ENCODE peak calls at places on chromosomes 4 and X, in five cellular contexts. One of them, this sample, is unnamed.

GRCh38 chrX:30957753-30958152 is 68.7 kb upstream of the TAB3 start:
- DNase-seq in neural progenitor cell: no peak
- DNase-seq in PC-3: peak
- DNase-seq in GM23248: peak
- DNase-seq in hepatocyte: peak
- DNase-seq in this sample: no peak

GRCh38 chr4:149549911-149550310 is 265.7 kb downstream of the IQCM start:
- DNase-seq in hepatocyte: peak
- DNase-seq in GM23248: no peak
- DNase-seq in PC-3: peak
- DNase-seq in neural progenitor cell: peak
- DNase-seq in this sample: no peak

GRCh38 chr4:23921993-23922392 is 32.1 kb upstream of the PPARGC1A start:
- DNase-seq in PC-3: no peak
- DNase-seq in neural progenitor cell: no peak
- DNase-seq in GM23248: no peak
- DNase-seq in hepatocyte: no peak
- DNase-seq in this sample: no peak

GRCh38 chrX:22073928-22074327 is 41.8 kb downstream of the PHEX start:
- DNase-seq in GM23248: no peak
- DNase-seq in neural progenitor cell: no peak
- DNase-seq in PC-3: no peak
- DNase-seq in hepatocyte: no peak
- DNase-seq in this sample: no peak

GRCh38 chr4:76614589-76614988 is 179.6 kb downstream of the SHROOM3 start:
- DNase-seq in hepatocyte: no peak
- DNase-seq in PC-3: no peak
- DNase-seq in GM23248: peak
- DNase-seq in neural progenitor cell: no peak
- DNase-seq in this sample: no peak

GRCh38 chr4:40152642-40153041 is 44.2 kb upstream of the RHOH start:
- DNase-seq in hepatocyte: no peak
- DNase-seq in neural progenitor cell: no peak
- DNase-seq in PC-3: no peak
- DNase-seq in GM23248: no peak
- DNase-seq in this sample: no peak

GRCh38 chrX:149950681-149951080 is 12.4 kb upstream of the EOLA2 start:
- DNase-seq in hepatocyte: peak
- DNase-seq in PC-3: peak
- DNase-seq in GM23248: peak
- DNase-seq in neural progenitor cell: peak
- DNase-seq in this sample: peak

GRCh38 chrX:120305531-120306145 is 5.6 kb downstream of the TMEM255A start:
- DNase-seq in hepatocyte: peak
- DNase-seq in GM23248: no peak
- DNase-seq in PC-3: peak
- DNase-seq in neural progenitor cell: no peak
- DNase-seq in this sample: no peak

GRCh38 chrX:10163031-10163430 is 6.3 kb downstream of the CLCN4 start:
- DNase-seq in neural progenitor cell: no peak
- DNase-seq in PC-3: no peak
- DNase-seq in GM23248: no peak
- DNase-seq in hepatocyte: no peak
- DNase-seq in this sample: no peak

GRCh38 chrX:34624416-34624815 is 32.7 kb downstream of the TMEM47 start:
- DNase-seq in GM23248: peak
- DNase-seq in PC-3: no peak
- DNase-seq in neural progenitor cell: no peak
- DNase-seq in hepatocyte: no peak
- DNase-seq in this sample: no peak

GRCh38 chrX:7069556-7069955 is 78.0 kb upstream of the STS start:
- DNase-seq in PC-3: no peak
- DNase-seq in neural progenitor cell: no peak
- DNase-seq in GM23248: no peak
- DNase-seq in hepatocyte: no peak
- DNase-seq in this sample: no peak

GRCh38 chr4:60368986-60369385 is 831.1 kb upstream of the ADGRL3 start:
- DNase-seq in GM23248: no peak
- DNase-seq in hepatocyte: no peak
- DNase-seq in PC-3: no peak
- DNase-seq in neural progenitor cell: no peak
- DNase-seq in this sample: no peak

GRCh38 chr4:140078366-140078765 is 75.6 kb downstream of the MAML3 start:
- DNase-seq in PC-3: no peak
- DNase-seq in hepatocyte: no peak
- DNase-seq in GM23248: peak
- DNase-seq in neural progenitor cell: peak
- DNase-seq in this sample: no peak

GRCh38 chr4:67750691-67751090 is 3.5 kb downstream of the GNRHR start:
- DNase-seq in PC-3: no peak
- DNase-seq in GM23248: peak
- DNase-seq in hepatocyte: no peak
- DNase-seq in neural progenitor cell: no peak
- DNase-seq in this sample: no peak

GRCh38 chrX:34612036-34612435 is 45.0 kb downstream of the TMEM47 start:
- DNase-seq in neural progenitor cell: no peak
- DNase-seq in GM23248: no peak
- DNase-seq in hepatocyte: no peak
- DNase-seq in PC-3: no peak
- DNase-seq in this sample: no peak

GRCh38 chr4:120000591-120001296 is 65.9 kb downstream of the MAD2L1 start:
- DNase-seq in GM23248: no peak
- DNase-seq in PC-3: no peak
- DNase-seq in hepatocyte: no peak
- DNase-seq in neural progenitor cell: no peak
- DNase-seq in this sample: no peak

GRCh38 chrX:19888419-19888879 is 1.0 kb upstream of the SH3KBP1 start:
- DNase-seq in PC-3: peak
- DNase-seq in neural progenitor cell: peak
- DNase-seq in GM23248: peak
- DNase-seq in hepatocyte: peak
- DNase-seq in this sample: peak

GRCh38 chr4:102552781-102553180 is 51.6 kb downstream of the NFKB1 start:
- DNase-seq in PC-3: no peak
- DNase-seq in hepatocyte: no peak
- DNase-seq in neural progenitor cell: no peak
- DNase-seq in GM23248: no peak
- DNase-seq in this sample: no peak

GRCh38 chrX:43514820-43515219 is 141.3 kb upstream of the MAOA start:
- DNase-seq in neural progenitor cell: no peak
- DNase-seq in hepatocyte: no peak
- DNase-seq in PC-3: no peak
- DNase-seq in GM23248: no peak
- DNase-seq in this sample: no peak

GRCh38 chr4:89509708-89510269 is 202.2 kb upstream of the GPRIN3 start:
- DNase-seq in hepatocyte: no peak
- DNase-seq in PC-3: no peak
- DNase-seq in GM23248: peak
- DNase-seq in neural progenitor cell: no peak
- DNase-seq in this sample: no peak

GRCh38 chrX:72735561-72735960 is 21.5 kb upstream of the PHKA1 start:
- DNase-seq in GM23248: peak
- DNase-seq in neural progenitor cell: no peak
- DNase-seq in hepatocyte: no peak
- DNase-seq in PC-3: no peak
- DNase-seq in this sample: no peak

GRCh38 chr4:55754754-55755350 is 64.7 kb upstream of the EXOC1L start:
- DNase-seq in neural progenitor cell: no peak
- DNase-seq in PC-3: peak
- DNase-seq in GM23248: peak
- DNase-seq in hepatocyte: no peak
- DNase-seq in this sample: no peak

GRCh38 chrX:56733459-56734046 is 4.5 kb downstream of the NBDY start:
- DNase-seq in hepatocyte: peak
- DNase-seq in GM23248: peak
- DNase-seq in PC-3: peak
- DNase-seq in neural progenitor cell: peak
- DNase-seq in this sample: peak

DNA sequence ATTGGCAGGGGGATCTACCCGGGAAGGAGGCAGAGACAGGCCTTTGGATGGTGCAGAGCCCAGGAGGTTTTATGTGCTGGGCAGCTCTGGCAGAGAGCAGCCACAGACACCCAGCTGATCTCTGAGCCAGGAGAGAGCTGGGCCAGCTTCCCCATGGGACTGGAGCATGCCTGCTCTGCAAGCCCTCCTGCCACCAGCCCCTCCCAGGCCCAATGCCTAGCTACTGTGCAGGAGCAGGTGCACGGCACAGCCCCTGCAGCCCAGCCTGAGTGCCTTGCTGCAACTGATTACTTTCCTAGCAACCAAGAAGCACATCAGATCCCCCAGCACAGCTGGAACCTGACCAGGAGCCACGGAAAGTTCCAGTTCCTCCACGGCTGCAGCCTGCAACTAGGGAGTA is 57.8 kb upstream of the BEND2 start:
- DNase-seq in GM23248: no peak
- DNase-seq in neural progenitor cell: no peak
- DNase-seq in hepatocyte: no peak
- DNase-seq in PC-3: no peak
- DNase-seq in this sample: no peak
- TF ChIP-seq EZH2phosphoT487 in GM23248: no peak
- TF ChIP-seq EZH2phosphoT487 in neural progenitor cell: no peak
- TF ChIP-seq EZH2phosphoT487 in hepatocyte: no peak
- TF ChIP-seq EZH2phosphoT487 in PC-3: no peak
- TF ChIP-seq EZH2phosphoT487 in this sample: no peak

GRCh38 chr4:184793735-184794355 is 31.9 kb downstream of the ACSL1 start:
- DNase-seq in PC-3: no peak
- DNase-seq in GM23248: no peak
- DNase-seq in hepatocyte: no peak
- DNase-seq in neural progenitor cell: no peak
- DNase-seq in this sample: no peak

GRCh38 chr4:184795214-184795844 is 30.4 kb downstream of the ACSL1 start:
- DNase-seq in PC-3: no peak
- DNase-seq in GM23248: no peak
- DNase-seq in neural progenitor cell: no peak
- DNase-seq in hepatocyte: no peak
- DNase-seq in this sample: no peak

GRCh38 chr4:184792950-184793555 is 32.7 kb downstream of the ACSL1 start:
- DNase-seq in PC-3: peak
- DNase-seq in neural progenitor cell: no peak
- DNase-seq in hepatocyte: peak
- DNase-seq in GM23248: peak
- DNase-seq in this sample: no peak

GRCh38 chr4:184794470-184794869 is 31.3 kb downstream of the ACSL1 start:
- DNase-seq in hepatocyte: no peak
- DNase-seq in GM23248: no peak
- DNase-seq in neural progenitor cell: no peak
- DNase-seq in PC-3: no peak
- DNase-seq in this sample: no peak

DNA sequence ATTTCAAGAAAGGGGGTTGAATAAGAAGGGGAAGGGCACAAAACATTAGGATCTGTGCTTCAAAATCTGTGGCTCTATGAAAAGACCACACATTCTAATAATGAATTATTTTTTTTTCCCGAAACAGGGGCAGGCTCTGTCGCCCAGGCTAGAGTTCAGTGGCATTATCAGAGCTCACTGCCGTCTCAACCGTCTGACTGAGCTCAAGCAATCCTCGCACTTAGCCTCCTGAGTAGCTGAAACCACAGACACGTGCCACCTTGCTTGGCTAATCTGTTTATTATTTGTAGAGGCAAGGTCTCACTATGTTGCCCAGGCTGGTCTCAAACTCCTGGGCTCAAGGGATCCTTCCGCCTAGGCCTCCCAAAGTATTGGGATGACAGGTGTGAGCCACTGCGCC is 33.4 kb downstream of the ACSL1 start:
- DNase-seq in neural progenitor cell: no peak
- DNase-seq in hepatocyte: no peak
- DNase-seq in GM23248: no peak
- DNase-seq in PC-3: no peak
- DNase-seq in this sample: no peak
- H3K4me2 ChIP-seq in neural progenitor cell: no peak
- H3K4me2 ChIP-seq in hepatocyte: no peak
- H3K4me2 ChIP-seq in GM23248: peak
- H3K4me2 ChIP-seq in PC-3: no peak
- H3K4me2 ChIP-seq in this sample: no peak

GRCh38 chr4:45099471-45099870 is 373.1 kb upstream of the GNPDA2 start:
- DNase-seq in PC-3: no peak
- DNase-seq in hepatocyte: no peak
- DNase-seq in GM23248: no peak
- DNase-seq in neural progenitor cell: no peak
- DNase-seq in this sample: no peak

GRCh38 chr4:45102716-45103115 is 376.4 kb upstream of the GNPDA2 start:
- DNase-seq in neural progenitor cell: no peak
- DNase-seq in PC-3: no peak
- DNase-seq in GM23248: no peak
- DNase-seq in hepatocyte: no peak
- DNase-seq in this sample: no peak

DNA sequence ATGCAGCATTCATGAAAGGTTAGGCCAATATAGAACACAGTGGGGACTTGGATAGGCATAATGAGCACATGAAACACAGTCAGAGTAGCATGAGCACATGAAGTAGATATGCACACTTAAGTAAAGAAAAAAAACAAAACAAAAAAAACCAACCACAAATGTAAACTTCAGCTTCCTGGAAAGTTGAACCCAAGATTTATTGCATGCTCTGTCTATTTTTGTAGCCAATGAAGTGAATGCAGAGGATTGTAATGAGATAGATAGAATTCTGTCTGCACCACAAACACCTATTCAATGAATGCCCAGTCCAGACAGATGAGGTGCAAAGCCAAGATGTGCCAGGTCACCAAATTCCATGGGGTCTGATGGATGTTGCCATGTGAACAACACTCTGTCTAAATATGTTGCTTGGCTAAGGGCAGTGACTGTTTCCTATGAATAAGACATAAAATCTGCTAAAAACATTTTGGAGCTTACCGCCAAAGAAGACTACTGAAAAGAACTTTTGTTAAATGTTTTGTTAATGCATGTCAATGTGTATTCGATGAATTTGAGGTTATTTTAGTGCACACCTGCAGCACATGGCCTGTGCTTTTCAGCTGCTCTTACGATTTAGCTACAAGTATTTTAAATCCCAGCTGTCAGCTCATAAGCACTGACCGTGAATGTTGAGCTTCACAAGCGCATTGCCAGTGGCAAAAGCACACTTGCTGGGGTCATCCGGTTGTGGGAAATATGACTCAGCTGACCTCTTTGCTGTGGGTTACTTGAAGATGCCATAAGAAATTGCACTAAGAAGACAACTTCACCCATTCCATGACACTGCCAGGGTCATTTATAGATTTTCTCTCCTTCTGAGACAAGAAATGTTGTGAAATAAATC is 374.8 kb upstream of the GNPDA2 start:
- DNase-seq in hepatocyte: peak
- DNase-seq in GM23248: no peak
- DNase-seq in neural progenitor cell: no peak
- DNase-seq in PC-3: no peak
- DNase-seq in this sample: no peak
- TF ChIP-seq EZH2phosphoT487 in hepatocyte: no peak
- TF ChIP-seq EZH2phosphoT487 in GM23248: no peak
- TF ChIP-seq EZH2phosphoT487 in neural progenitor cell: no peak
- TF ChIP-seq EZH2phosphoT487 in PC-3: no peak
- TF ChIP-seq EZH2phosphoT487 in this sample: no peak

DNA sequence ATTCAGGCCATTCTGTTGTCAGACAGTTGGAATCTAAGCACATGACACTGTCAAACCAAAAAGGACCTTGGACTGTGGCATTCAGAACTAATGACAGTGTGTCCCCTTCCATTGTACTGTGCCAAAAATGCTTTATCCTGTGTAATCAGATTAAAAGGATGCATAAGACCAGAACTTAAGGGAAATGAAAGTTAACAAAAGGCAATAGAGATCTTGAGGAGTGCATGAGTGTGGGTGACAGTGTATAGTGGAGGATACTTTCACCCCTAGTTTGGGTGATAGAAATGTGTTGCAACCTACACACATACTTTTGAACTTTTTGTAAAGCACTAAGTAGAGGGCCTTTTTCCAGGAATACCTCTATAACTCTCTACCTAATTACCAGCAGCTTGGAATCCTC is 4.5 kb downstream of the CYSLTR1 start:
- DNase-seq in GM23248: no peak
- DNase-seq in hepatocyte: no peak
- DNase-seq in PC-3: no peak
- DNase-seq in neural progenitor cell: no peak
- DNase-seq in this sample: no peak
- H3K4me2 ChIP-seq in GM23248: no peak
- H3K4me2 ChIP-seq in hepatocyte: no peak
- H3K4me2 ChIP-seq in PC-3: no peak
- H3K4me2 ChIP-seq in neural progenitor cell: no peak
- H3K4me2 ChIP-seq in this sample: peak

This sample was measured in OCI-LY7.